ENCODE peak calls at places on chromosomes 5 and 9, in nine cellular contexts. F, U, J, Y, V, T, K, O and N are unnamed samples.

GRCh38 chr9:38356851-38357250 is 35.7 kb upstream of the ALDH1B1 start:
- DNase-seq in F (no peak), U (no peak), J (no peak), Y (no peak), V (no peak), T (no peak), K (no peak), O (no peak), N (no peak)

GRCh38 chr9:76580832-76581231 is 121.8 kb downstream of the GCNT1 start:
- DNase-seq in F (no peak), U (no peak), J (no peak), Y (no peak), V (no peak), T (no peak), K (no peak), O (no peak), N (no peak)

GRCh38 chr9:18490591-18491370 is 16.8 kb downstream of the ADAMTSL1 start:
- DNase-seq in F (no peak), U (no peak), J (no peak), Y (no peak), V (no peak), T (peak), K (no peak), O (peak), N (no peak)

GRCh38 chr9:63817622-63818518 is 1467.1 kb downstream of the FOXD4L5 start:
- DNase-seq in F (peak), U (no peak), J (no peak), Y (peak), V (peak), T (peak), K (peak), O (no peak), N (no peak)

GRCh38 chr5:6488021-6488420 is 39.4 kb downstream of the UBE2QL1 start:
- DNase-seq in F (no peak), U (no peak), J (no peak), Y (no peak), V (no peak), T (peak), K (no peak), O (no peak), N (peak)

GRCh38 chr9:98708933-98709911 is at the start of gene GABBR2:
- DNase-seq in F (no peak), U (peak), J (no peak), Y (no peak), V (no peak), T (no peak), K (no peak), O (no peak), N (no peak)

GRCh38 chr5:102531506-102531905 is 32.7 kb upstream of the SLCO6A1 start:
- DNase-seq in F (no peak), U (no peak), J (no peak), Y (no peak), V (no peak), T (no peak), K (no peak), O (no peak), N (no peak)

GRCh38 chr9:113322671-113323070 is 17.4 kb downstream of the WDR31 start:
- DNase-seq in F (no peak), U (no peak), J (no peak), Y (no peak), V (no peak), T (no peak), K (no peak), O (no peak), N (no peak)

GRCh38 chr5:142491260-142491659 is 166.4 kb upstream of the SPRY4 start:
- DNase-seq in F (no peak), U (no peak), J (no peak), Y (no peak), V (no peak), T (peak), K (no peak), O (no peak), N (peak)

GRCh38 chr5:135353952-135354721 is 44.9 kb downstream of the MACROH2A1 start:
- DNase-seq in F (no peak), U (no peak), J (no peak), Y (no peak), V (no peak), T (peak), K (no peak), O (peak), N (peak)

GRCh38 chr9:75505654-75506053 is 384.8 kb upstream of the PCSK5 start:
- DNase-seq in F (no peak), U (no peak), J (no peak), Y (no peak), V (no peak), T (no peak), K (no peak), O (no peak), N (no peak)

GRCh38 chr5:43061352-43061751 is 21.2 kb upstream of the ANXA2R start:
- DNase-seq in F (no peak), U (no peak), J (no peak), Y (no peak), V (no peak), T (no peak), K (no peak), O (no peak), N (no peak)

GRCh38 chr9:117414906-117415583 is at the start of gene ASTN2:
- DNase-seq in F (no peak), U (no peak), J (no peak), Y (no peak), V (no peak), T (no peak), K (no peak), O (no peak), N (peak)

GRCh38 chr9:73437758-73438157 is 286.1 kb downstream of the ANXA1 start:
- DNase-seq in F (no peak), U (no peak), J (peak), Y (no peak), V (no peak), T (peak), K (no peak), O (no peak), N (no peak)

GRCh38 chr5:160521392-160521663 is 99.7 kb downstream of the PTTG1 start:
- DNase-seq in F (no peak), U (no peak), J (no peak), Y (no peak), V (no peak), T (no peak), K (no peak), O (no peak), N (no peak)

GRCh38 chr5:18517641-18518380 is 883.6 kb downstream of the TAF11L14 start:
- DNase-seq in F (no peak), U (no peak), J (no peak), Y (no peak), V (no peak), T (no peak), K (no peak), O (no peak), N (no peak)

GRCh38 chr9:98784855-98785254 is 11.5 kb downstream of the ANKS6 start:
- DNase-seq in F (no peak), U (no peak), J (no peak), Y (peak), V (no peak), T (no peak), K (no peak), O (no peak), N (no peak)

GRCh38 chr9:112241491-112241890 is 66.4 kb upstream of the SUSD1 start:
- DNase-seq in F (no peak), U (no peak), J (no peak), Y (no peak), V (no peak), T (no peak), K (no peak), O (no peak), N (no peak)

GRCh38 chr9:93450817-93451761 is at the start of gene FAM120A:
- DNase-seq in F (peak), U (peak), J (peak), Y (peak), V (peak), T (peak), K (peak), O (peak), N (peak)

GRCh38 chr5:141778211-141778610 is 96.2 kb upstream of the ARAP3 start:
- DNase-seq in F (no peak), U (no peak), J (no peak), Y (no peak), V (no peak), T (peak), K (no peak), O (peak), N (no peak)

GRCh38 chr5:97750576-97750975 is 567.5 kb upstream of the RIOK2 start:
- DNase-seq in F (no peak), U (no peak), J (no peak), Y (no peak), V (no peak), T (no peak), K (no peak), O (no peak), N (no peak)